ENCODE peak calls at places on chromosomes 16 and 17, in six cellular contexts. V, S, I, N, A and W are unnamed samples.

GRCh38 chr16:53043986-53044571 is 8.6 kb downstream of the CHD9NB start:
- DNase-seq in A (peak), N (peak), S (no peak), V (peak), I (no peak), W (no peak)

GRCh38 chr17:78329263-78330059 is 30.4 kb downstream of the SOCS3 start:
- DNase-seq in A (no peak), V (no peak), I (peak), N (no peak), S (peak), W (no peak)

GRCh38 chr16:83561876-83562275 is 245.9 kb upstream of the HSBP1 start:
- DNase-seq in A (no peak), I (no peak), N (no peak), S (peak), V (no peak), W (no peak)

GRCh38 chr16:2860826-2861567 is 3.0 kb upstream of the PRSS22 start:
- DNase-seq in N (peak), I (peak), S (peak), V (no peak), A (no peak), W (no peak)

GRCh38 chr17:82863941-82864720 is 24.3 kb upstream of the ZNF750 start:
- DNase-seq in V (no peak), I (peak), N (no peak), S (peak), A (no peak), W (peak)

GRCh38 chr17:40058151-40058784 is 4.1 kb upstream of the MED24 start:
- DNase-seq in I (no peak), V (no peak), A (no peak), N (no peak), S (no peak), W (no peak)

GRCh38 chr16:20799599-20799998 is 6.7 kb downstream of the ERI2 start:
- DNase-seq in A (no peak), I (peak), N (no peak), V (no peak), S (peak), W (no peak)

GRCh38 chr16:56231-56927 is 2.8 kb downstream of the SNRNP25 start:
- DNase-seq in V (no peak), N (no peak), I (no peak), S (no peak), A (no peak), W (no peak)

GRCh38 chr16:71449020-71449419 is 7.2 kb upstream of the TLE7 start:
- DNase-seq in N (no peak), A (no peak), S (no peak), I (no peak), V (no peak), W (no peak)

GRCh38 chr16:53126390-53126789 is 71.6 kb downstream of the CHD9 start:
- DNase-seq in V (no peak), S (no peak), N (no peak), A (no peak), I (no peak), W (no peak)

GRCh38 chr16:87664792-87665191 is 62.5 kb downstream of the JPH3 start:
- DNase-seq in N (no peak), I (no peak), A (no peak), V (no peak), S (no peak), W (no peak)

GRCh38 chr16:89018605-89019158 is 41.7 kb upstream of the CBFA2T3 start:
- DNase-seq in N (no peak), I (no peak), V (no peak), A (no peak), S (no peak), W (no peak)

GRCh38 chr17:80798595-80799552 is 192.8 kb upstream of the CHMP6 start:
- DNase-seq in S (no peak), A (no peak), I (no peak), N (peak), V (no peak), W (no peak)

GRCh38 chr17:63535640-63536039 is 12.5 kb downstream of the KCNH6 start:
- DNase-seq in V (no peak), A (no peak), N (no peak), S (no peak), I (no peak), W (no peak)

GRCh38 chr16:65876624-65877023 is 489.9 kb upstream of the CDH5 start:
- DNase-seq in I (no peak), S (no peak), A (no peak), N (no peak), V (no peak), W (no peak)

GRCh38 chr17:70169707-70170597 is 620 bp downstream of the KCNJ2 start:
- DNase-seq in I (no peak), N (no peak), A (no peak), V (no peak), S (peak), W (no peak)

GRCh38 chr16:20850981-20851380 is 44.7 kb downstream of the REXO5 start:
- DNase-seq in I (no peak), V (no peak), A (no peak), S (no peak), N (no peak), W (no peak)

GRCh38 chr17:28118362-28118761 is 75.9 kb downstream of the NLK start:
- DNase-seq in I (no peak), S (no peak), N (no peak), V (no peak), A (no peak), W (no peak)

GRCh38 chr17:16304832-16305231 is 48.4 kb downstream of the CENPV start:
- DNase-seq in N (peak), A (no peak), S (no peak), I (peak), V (peak), W (no peak)

GRCh38 chr16:89257757-89258465 is 40.4 kb downstream of the ZNF778 start:
- DNase-seq in I (no peak), V (no peak), A (no peak), N (peak), S (no peak), W (no peak)

GRCh38 chr17:49343273-49343672 is 18.8 kb downstream of the ZNF652 start:
- DNase-seq in N (no peak), A (no peak), V (no peak), I (no peak), S (no peak), W (no peak)

GRCh38 chr17:40157972-40158371 is 17.6 kb downstream of the CASC3 start:
- DNase-seq in I (peak), A (no peak), V (no peak), N (no peak), S (no peak), W (no peak)